ENCODE peak calls at places on chromosomes 1 and 21, in ten cellular contexts. One of them, this sample, is unnamed.

GRCh38 chr21:45302082-45303061 is 14.7 kb upstream of the POFUT2 start:
- DNase-seq in GM13977: no peak
- DNase-seq in GM10248: no peak
- DNase-seq in BJ: no peak
- DNase-seq in mucosa of descending colon: peak; percentile 75
- DNase-seq in breast epithelium: no peak
- DNase-seq in sigmoid colon: peak; percentile 95
- DNase-seq in neural progenitor cell: no peak
- DNase-seq in AG10803: peak; percentile 49
- DNase-seq in lung: no peak
- DNase-seq in this sample: peak; percentile 57

GRCh38 chr1:6035265-6035664 is 10.4 kb upstream of the KCNAB2 start:
- DNase-seq in GM13977: no peak
- DNase-seq in GM10248: no peak
- DNase-seq in BJ: no peak
- DNase-seq in mucosa of descending colon: no peak
- DNase-seq in breast epithelium: no peak
- DNase-seq in sigmoid colon: no peak
- DNase-seq in neural progenitor cell: no peak
- DNase-seq in AG10803: no peak
- DNase-seq in lung: no peak
- DNase-seq in this sample: no peak

GRCh38 chr1:225465793-225466517 is 38.1 kb upstream of the LBR start:
- DNase-seq in GM13977: no peak
- DNase-seq in GM10248: no peak
- DNase-seq in BJ: no peak
- DNase-seq in mucosa of descending colon: no peak
- DNase-seq in breast epithelium: no peak
- DNase-seq in sigmoid colon: no peak
- DNase-seq in neural progenitor cell: no peak
- DNase-seq in AG10803: no peak
- DNase-seq in lung: no peak
- DNase-seq in this sample: no peak

GRCh38 chr1:111467805-111468716 is 5.7 kb upstream of the C1orf162 start:
- DNase-seq in GM13977: no peak
- DNase-seq in GM10248: no peak
- DNase-seq in BJ: no peak
- DNase-seq in mucosa of descending colon: no peak
- DNase-seq in breast epithelium: no peak
- DNase-seq in sigmoid colon: no peak
- DNase-seq in neural progenitor cell: no peak
- DNase-seq in AG10803: no peak
- DNase-seq in lung: no peak
- DNase-seq in this sample: no peak

GRCh38 chr1:30354410-30354809 is 369.0 kb downstream of the MATN1 start:
- DNase-seq in GM13977: no peak
- DNase-seq in GM10248: no peak
- DNase-seq in BJ: no peak
- DNase-seq in mucosa of descending colon: no peak
- DNase-seq in breast epithelium: no peak
- DNase-seq in sigmoid colon: no peak
- DNase-seq in neural progenitor cell: no peak
- DNase-seq in AG10803: no peak
- DNase-seq in lung: no peak
- DNase-seq in this sample: no peak

GRCh38 chr1:181351740-181352139 is 131.6 kb upstream of the CACNA1E start:
- DNase-seq in GM13977: no peak
- DNase-seq in GM10248: no peak
- DNase-seq in BJ: no peak
- DNase-seq in mucosa of descending colon: no peak
- DNase-seq in breast epithelium: no peak
- DNase-seq in sigmoid colon: no peak
- DNase-seq in neural progenitor cell: no peak
- DNase-seq in AG10803: no peak
- DNase-seq in lung: no peak
- DNase-seq in this sample: no peak

GRCh38 chr1:2052096-2052569 is 1.9 kb downstream of the PRKCZ start:
- DNase-seq in GM13977: no peak
- DNase-seq in GM10248: no peak
- DNase-seq in BJ: no peak
- DNase-seq in mucosa of descending colon: no peak
- DNase-seq in breast epithelium: no peak
- DNase-seq in sigmoid colon: no peak
- DNase-seq in neural progenitor cell: no peak
- DNase-seq in AG10803: no peak
- DNase-seq in lung: no peak
- DNase-seq in this sample: no peak

GRCh38 chr1:215900684-215901083 is 333.6 kb downstream of the KCTD3 start:
- DNase-seq in GM13977: no peak
- DNase-seq in GM10248: no peak
- DNase-seq in BJ: no peak
- DNase-seq in mucosa of descending colon: no peak
- DNase-seq in breast epithelium: no peak
- DNase-seq in sigmoid colon: no peak
- DNase-seq in neural progenitor cell: no peak
- DNase-seq in AG10803: no peak
- DNase-seq in lung: no peak
- DNase-seq in this sample: no peak

GRCh38 chr1:170661646-170662411 is 2.1 kb upstream of the PRRX1 start:
- DNase-seq in GM13977: no peak
- DNase-seq in GM10248: no peak
- DNase-seq in BJ: no peak
- DNase-seq in mucosa of descending colon: no peak
- DNase-seq in breast epithelium: no peak
- DNase-seq in sigmoid colon: no peak
- DNase-seq in neural progenitor cell: peak; percentile 85
- DNase-seq in AG10803: peak; percentile 77
- DNase-seq in lung: no peak
- DNase-seq in this sample: no peak

GRCh38 chr1:37616330-37616729 is 18.4 kb downstream of the RSPO1 start:
- DNase-seq in GM13977: no peak
- DNase-seq in GM10248: no peak
- DNase-seq in BJ: no peak
- DNase-seq in mucosa of descending colon: no peak
- DNase-seq in breast epithelium: no peak
- DNase-seq in sigmoid colon: no peak
- DNase-seq in neural progenitor cell: no peak
- DNase-seq in AG10803: no peak
- DNase-seq in lung: no peak
- DNase-seq in this sample: no peak

GRCh38 chr1:37620707-37621106 is 14.0 kb downstream of the RSPO1 start:
- DNase-seq in GM13977: no peak
- DNase-seq in GM10248: no peak
- DNase-seq in BJ: no peak
- DNase-seq in mucosa of descending colon: no peak
- DNase-seq in breast epithelium: no peak
- DNase-seq in sigmoid colon: no peak
- DNase-seq in neural progenitor cell: no peak
- DNase-seq in AG10803: no peak
- DNase-seq in lung: no peak
- DNase-seq in this sample: no peak

GRCh38 chr1:37628026-37628556 is 6.6 kb downstream of the RSPO1 start:
- DNase-seq in GM13977: no peak
- DNase-seq in GM10248: no peak
- DNase-seq in BJ: no peak
- DNase-seq in mucosa of descending colon: no peak
- DNase-seq in breast epithelium: no peak
- DNase-seq in sigmoid colon: no peak
- DNase-seq in neural progenitor cell: no peak
- DNase-seq in AG10803: no peak
- DNase-seq in lung: no peak
- DNase-seq in this sample: no peak

GRCh38 chr1:37621326-37621870 is 13.3 kb downstream of the RSPO1 start:
- DNase-seq in GM13977: no peak
- DNase-seq in GM10248: no peak
- DNase-seq in BJ: no peak
- DNase-seq in mucosa of descending colon: no peak
- DNase-seq in breast epithelium: no peak
- DNase-seq in sigmoid colon: no peak
- DNase-seq in neural progenitor cell: no peak
- DNase-seq in AG10803: peak; percentile 86
- DNase-seq in lung: no peak
- DNase-seq in this sample: no peak

GRCh38 chr1:37622131-37622530 is 12.6 kb downstream of the RSPO1 start:
- DNase-seq in GM13977: no peak
- DNase-seq in GM10248: no peak
- DNase-seq in BJ: no peak
- DNase-seq in mucosa of descending colon: no peak
- DNase-seq in breast epithelium: no peak
- DNase-seq in sigmoid colon: no peak
- DNase-seq in neural progenitor cell: peak; percentile 26
- DNase-seq in AG10803: no peak
- DNase-seq in lung: no peak
- DNase-seq in this sample: peak; percentile 13
- TF ChIP-seq CTCF in GM13977: no peak
- TF ChIP-seq CTCF in GM10248: no peak
- TF ChIP-seq CTCF in BJ: no peak
- TF ChIP-seq CTCF in mucosa of descending colon: no peak
- TF ChIP-seq CTCF in breast epithelium: no peak
- TF ChIP-seq CTCF in sigmoid colon: no peak
- TF ChIP-seq CTCF in neural progenitor cell: peak; percentile 35
- TF ChIP-seq CTCF in AG10803: no peak
- TF ChIP-seq CTCF in lung: no peak
- TF ChIP-seq CTCF in this sample: no peak

GRCh38 chr1:28592314-28593071 is 428 bp downstream of the RAB42 start:
- DNase-seq in GM13977: peak; percentile 61
- DNase-seq in GM10248: peak; percentile 62
- DNase-seq in BJ: no peak
- DNase-seq in mucosa of descending colon: peak; percentile 58
- DNase-seq in breast epithelium: no peak
- DNase-seq in sigmoid colon: no peak
- DNase-seq in neural progenitor cell: peak; percentile 73
- DNase-seq in AG10803: no peak
- DNase-seq in lung: no peak
- DNase-seq in this sample: no peak

GRCh38 chr1:28594661-28595411 is 2.8 kb downstream of the RAB42 start:
- DNase-seq in GM13977: no peak
- DNase-seq in GM10248: no peak
- DNase-seq in BJ: no peak
- DNase-seq in mucosa of descending colon: no peak
- DNase-seq in breast epithelium: no peak
- DNase-seq in sigmoid colon: no peak
- DNase-seq in neural progenitor cell: no peak
- DNase-seq in AG10803: peak; percentile 67
- DNase-seq in lung: no peak
- DNase-seq in this sample: no peak

GRCh38 chr1:28595412-28596191 is 3.5 kb downstream of the RAB42 start:
- DNase-seq in GM13977: no peak
- DNase-seq in GM10248: no peak
- DNase-seq in BJ: no peak
- DNase-seq in mucosa of descending colon: no peak
- DNase-seq in breast epithelium: no peak
- DNase-seq in sigmoid colon: no peak
- DNase-seq in neural progenitor cell: no peak
- DNase-seq in AG10803: no peak
- DNase-seq in lung: no peak
- DNase-seq in this sample: no peak

DNA sequence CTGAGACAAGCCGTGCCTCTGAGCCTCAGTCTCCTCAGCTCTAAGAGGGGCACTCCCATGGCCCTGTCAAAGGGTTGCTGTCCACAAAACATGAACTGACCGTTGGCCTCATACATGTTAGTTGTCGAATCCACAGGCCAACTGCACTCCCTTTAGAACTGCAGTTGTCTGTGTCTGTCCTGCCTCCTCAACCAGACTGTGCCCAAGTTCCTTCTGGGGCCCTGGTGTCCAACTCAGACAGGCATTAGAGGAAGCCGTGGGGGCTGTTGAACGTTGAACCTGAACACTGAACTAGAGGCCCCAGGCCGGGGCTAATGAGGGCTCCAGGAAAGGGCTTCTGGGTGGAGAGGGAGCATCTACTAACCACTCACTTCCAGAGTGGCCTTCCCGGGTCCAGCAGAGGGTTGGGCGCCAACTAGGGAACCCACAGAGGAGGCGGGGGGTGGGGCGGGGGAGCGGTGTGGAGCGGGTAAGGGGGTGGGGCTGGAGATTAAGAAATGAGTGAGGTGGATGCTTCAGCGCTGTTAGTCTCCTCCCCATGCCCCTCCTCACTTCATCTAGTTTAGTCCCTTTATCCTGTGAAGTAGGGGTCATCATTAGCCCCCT is at the start of gene RAB42:
- DNase-seq in GM13977: peak; percentile 51
- DNase-seq in GM10248: peak; percentile 63
- DNase-seq in BJ: no peak
- DNase-seq in mucosa of descending colon: no peak
- DNase-seq in breast epithelium: no peak
- DNase-seq in sigmoid colon: peak; percentile 78
- DNase-seq in neural progenitor cell: peak; percentile 73
- DNase-seq in AG10803: peak; percentile 23
- DNase-seq in lung: peak; percentile 63
- DNase-seq in this sample: no peak
- TF ChIP-seq CTCF in GM13977: no peak
- TF ChIP-seq CTCF in GM10248: peak; percentile 4
- TF ChIP-seq CTCF in BJ: no peak
- TF ChIP-seq CTCF in mucosa of descending colon: no peak
- TF ChIP-seq CTCF in breast epithelium: no peak
- TF ChIP-seq CTCF in sigmoid colon: no peak
- TF ChIP-seq CTCF in neural progenitor cell: no peak
- TF ChIP-seq CTCF in AG10803: no peak
- TF ChIP-seq CTCF in lung: no peak
- TF ChIP-seq CTCF in this sample: no peak

DNA sequence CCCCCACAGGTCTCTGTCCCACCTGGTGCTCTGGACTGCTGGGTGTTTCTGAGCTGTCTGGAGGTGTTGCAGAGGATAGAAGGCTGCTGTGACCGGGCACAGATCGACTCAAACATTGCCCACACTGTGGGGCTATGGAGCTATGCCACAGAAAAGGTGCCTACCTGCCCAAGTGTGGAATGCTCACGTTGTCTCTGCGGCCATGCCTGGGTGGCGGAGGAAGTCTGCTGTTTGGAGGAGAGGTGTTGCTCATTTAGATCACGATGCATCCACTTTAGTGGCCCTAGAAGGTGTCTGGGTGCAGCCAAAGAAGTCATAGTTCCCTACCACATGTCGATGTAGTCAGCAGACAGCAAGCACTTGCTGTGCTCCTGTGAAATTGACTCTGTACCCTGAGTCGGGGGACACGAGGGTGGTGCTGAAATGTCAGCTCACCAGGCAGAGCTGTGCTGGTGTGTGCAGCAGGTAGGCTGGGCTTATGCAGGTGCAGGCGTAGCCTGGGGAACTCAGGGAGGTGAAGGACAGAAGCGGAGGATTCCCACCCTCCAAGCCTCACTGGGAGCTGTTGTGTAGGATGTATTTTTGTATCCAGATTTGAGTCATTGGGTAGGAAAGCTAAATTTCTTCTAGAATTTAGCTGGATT is 32.8 kb upstream of the PWP2 start:
- DNase-seq in GM13977: no peak
- DNase-seq in GM10248: no peak
- DNase-seq in BJ: no peak
- DNase-seq in mucosa of descending colon: no peak
- DNase-seq in breast epithelium: no peak
- DNase-seq in sigmoid colon: no peak
- DNase-seq in neural progenitor cell: no peak
- DNase-seq in AG10803: no peak
- DNase-seq in lung: no peak
- DNase-seq in this sample: peak; percentile 25
- TF ChIP-seq CTCF in GM13977: no peak
- TF ChIP-seq CTCF in GM10248: no peak
- TF ChIP-seq CTCF in BJ: no peak
- TF ChIP-seq CTCF in mucosa of descending colon: no peak
- TF ChIP-seq CTCF in breast epithelium: no peak
- TF ChIP-seq CTCF in sigmoid colon: no peak
- TF ChIP-seq CTCF in neural progenitor cell: no peak
- TF ChIP-seq CTCF in AG10803: no peak
- TF ChIP-seq CTCF in lung: no peak
- TF ChIP-seq CTCF in this sample: no peak

GRCh38 chr1:197519741-197520334 is 251.8 kb downstream of the CRB1 start:
- DNase-seq in GM13977: no peak
- DNase-seq in GM10248: no peak
- DNase-seq in BJ: no peak
- DNase-seq in mucosa of descending colon: no peak
- DNase-seq in breast epithelium: no peak
- DNase-seq in sigmoid colon: no peak
- DNase-seq in neural progenitor cell: peak; percentile 15
- DNase-seq in AG10803: peak; percentile 15
- DNase-seq in lung: no peak
- DNase-seq in this sample: no peak
- TF ChIP-seq CTCF in GM13977: peak; percentile 34
- TF ChIP-seq CTCF in GM10248: peak; percentile 31
- TF ChIP-seq CTCF in BJ: peak; percentile 60
- TF ChIP-seq CTCF in mucosa of descending colon: no peak
- TF ChIP-seq CTCF in breast epithelium: peak; percentile 17
- TF ChIP-seq CTCF in sigmoid colon: no peak
- TF ChIP-seq CTCF in neural progenitor cell: peak; percentile 60
- TF ChIP-seq CTCF in AG10803: peak; percentile 57
- TF ChIP-seq CTCF in lung: no peak
- TF ChIP-seq CTCF in this sample: peak; percentile 34